ENCODE peak calls at places on chromosomes 7 and 10, in six cellular contexts. One of them, this sample, is unnamed.
A peak's percentile ranks its signal among the peaks of the same experiment; 100 is the strongest.

GRCh38 chr10:119834188-119834587 is 38.5 kb downstream of the MCMBP start:
- ATAC-seq in GM12878: peak; percentile 67
- ATAC-seq in HepG2: no peak
- ATAC-seq in K562: peak; percentile 61
- ATAC-seq in upper lobe of left lung: no peak
- ATAC-seq in A549: no peak
- ATAC-seq in this sample: no peak

GRCh38 chr7:156240532-156240931 is 400.0 kb upstream of the RNF32 start:
- ATAC-seq in A549: no peak
- ATAC-seq in upper lobe of left lung: no peak
- ATAC-seq in HepG2: no peak
- ATAC-seq in GM12878: no peak
- ATAC-seq in K562: no peak
- ATAC-seq in this sample: no peak

GRCh38 chr7:76259124-76260086 is 43.1 kb upstream of the HSPB1 start:
- ATAC-seq in A549: peak; percentile 25
- ATAC-seq in GM12878: no peak
- ATAC-seq in HepG2: peak; percentile 62
- ATAC-seq in K562: peak; percentile 54
- ATAC-seq in upper lobe of left lung: no peak
- ATAC-seq in this sample: peak; percentile 32

GRCh38 chr7:114414151-114415053 is at the start of gene FOXP2:
- ATAC-seq in HepG2: peak; percentile 50
- ATAC-seq in GM12878: peak; percentile 56
- ATAC-seq in upper lobe of left lung: no peak
- ATAC-seq in K562: no peak
- ATAC-seq in A549: peak; percentile 35
- ATAC-seq in this sample: peak; percentile 14

GRCh38 chr7:55545496-55545895 is 26.8 kb downstream of the VOPP1 start:
- ATAC-seq in upper lobe of left lung: no peak
- ATAC-seq in GM12878: no peak
- ATAC-seq in K562: no peak
- ATAC-seq in A549: peak; percentile 60
- ATAC-seq in HepG2: peak; percentile 63
- ATAC-seq in this sample: no peak

GRCh38 chr7:51121945-51122425 is 194.6 kb downstream of the COBL start:
- ATAC-seq in HepG2: no peak
- ATAC-seq in K562: no peak
- ATAC-seq in A549: no peak
- ATAC-seq in upper lobe of left lung: peak; percentile 50
- ATAC-seq in GM12878: no peak
- ATAC-seq in this sample: peak; percentile 31

GRCh38 chr7:44226396-44226753 is 25.6 kb downstream of the YKT6 start:
- ATAC-seq in GM12878: no peak
- ATAC-seq in upper lobe of left lung: no peak
- ATAC-seq in A549: no peak
- ATAC-seq in K562: no peak
- ATAC-seq in HepG2: no peak
- ATAC-seq in this sample: no peak

GRCh38 chr10:35442006-35442405 is 105.7 kb downstream of the CCNY start:
- ATAC-seq in K562: no peak
- ATAC-seq in upper lobe of left lung: no peak
- ATAC-seq in GM12878: no peak
- ATAC-seq in HepG2: no peak
- ATAC-seq in A549: no peak
- ATAC-seq in this sample: no peak

GRCh38 chr10:26946103-26946907 is 85.5 kb upstream of the ABI1 start:
- ATAC-seq in GM12878: no peak
- ATAC-seq in upper lobe of left lung: no peak
- ATAC-seq in K562: no peak
- ATAC-seq in A549: no peak
- ATAC-seq in HepG2: no peak
- ATAC-seq in this sample: no peak

GRCh38 chr7:17010637-17011300 is 129.0 kb upstream of the AGR3 start:
- ATAC-seq in HepG2: no peak
- ATAC-seq in K562: no peak
- ATAC-seq in GM12878: no peak
- ATAC-seq in upper lobe of left lung: no peak
- ATAC-seq in A549: no peak
- ATAC-seq in this sample: no peak

GRCh38 chr10:126892150-126892872 is 12.9 kb upstream of the DOCK1 start:
- ATAC-seq in GM12878: no peak
- ATAC-seq in A549: no peak
- ATAC-seq in upper lobe of left lung: no peak
- ATAC-seq in HepG2: no peak
- ATAC-seq in K562: no peak
- ATAC-seq in this sample: no peak

GRCh38 chr10:22420787-22421517 is 75.7 kb downstream of the SPAG6 start:
- ATAC-seq in GM12878: peak; percentile 78
- ATAC-seq in upper lobe of left lung: no peak
- ATAC-seq in K562: peak; percentile 59
- ATAC-seq in HepG2: no peak
- ATAC-seq in A549: peak; percentile 44
- ATAC-seq in this sample: no peak

GRCh38 chr10:5078781-5079180 is 15.4 kb upstream of the AKR1C3 start:
- ATAC-seq in A549: peak; percentile 78
- ATAC-seq in upper lobe of left lung: no peak
- ATAC-seq in K562: peak; percentile 97
- ATAC-seq in HepG2: no peak
- ATAC-seq in GM12878: no peak
- ATAC-seq in this sample: no peak

GRCh38 chr10:132459252-132460028 is 62.4 kb downstream of the PWWP2B start:
- ATAC-seq in GM12878: peak; percentile 50
- ATAC-seq in upper lobe of left lung: no peak
- ATAC-seq in A549: no peak
- ATAC-seq in HepG2: peak; percentile 8
- ATAC-seq in K562: no peak
- ATAC-seq in this sample: no peak

GRCh38 chr7:151509670-151510333 is 9.9 kb downstream of the RHEB start:
- ATAC-seq in GM12878: no peak
- ATAC-seq in K562: peak; percentile 15
- ATAC-seq in A549: no peak
- ATAC-seq in upper lobe of left lung: no peak
- ATAC-seq in HepG2: no peak
- ATAC-seq in this sample: no peak

GRCh38 chr7:1819258-1819841 is 149.3 kb downstream of the ELFN1 start:
- ATAC-seq in upper lobe of left lung: no peak
- ATAC-seq in A549: no peak
- ATAC-seq in HepG2: no peak
- ATAC-seq in GM12878: no peak
- ATAC-seq in K562: no peak
- ATAC-seq in this sample: no peak

GRCh38 chr10:32041290-32042028 is 14.8 kb downstream of the KIF5B start:
- ATAC-seq in GM12878: peak; percentile 79
- ATAC-seq in HepG2: peak; percentile 55
- ATAC-seq in K562: peak; percentile 52
- ATAC-seq in A549: peak; percentile 42
- ATAC-seq in upper lobe of left lung: no peak
- ATAC-seq in this sample: no peak

GRCh38 chr10:85741626-85742300 is 624.8 kb downstream of the GRID1 start:
- ATAC-seq in K562: no peak
- ATAC-seq in GM12878: peak; percentile 92
- ATAC-seq in A549: no peak
- ATAC-seq in upper lobe of left lung: no peak
- ATAC-seq in HepG2: no peak
- ATAC-seq in this sample: no peak

GRCh38 chr10:5987747-5988146 is 10.4 kb upstream of the IL15RA start:
- ATAC-seq in HepG2: no peak
- ATAC-seq in GM12878: peak; percentile 91
- ATAC-seq in A549: no peak
- ATAC-seq in K562: peak; percentile 92
- ATAC-seq in upper lobe of left lung: peak; percentile 27
- ATAC-seq in this sample: peak; percentile 35

GRCh38 chr7:74454059-74454947 is 597 bp downstream of the GTF2IRD1 start:
- ATAC-seq in upper lobe of left lung: peak; percentile 2
- ATAC-seq in HepG2: peak; percentile 6
- ATAC-seq in K562: no peak
- ATAC-seq in GM12878: no peak
- ATAC-seq in A549: peak; percentile 5
- ATAC-seq in this sample: peak; percentile 10

GRCh38 chr10:116470768-116471415 is 43.2 kb downstream of the PNLIPRP3 start:
- ATAC-seq in GM12878: peak; percentile 53
- ATAC-seq in A549: peak; percentile 86
- ATAC-seq in upper lobe of left lung: no peak
- ATAC-seq in HepG2: peak; percentile 92
- ATAC-seq in K562: peak; percentile 76
- ATAC-seq in this sample: no peak

GRCh38 chr7:94276797-94277196 is 117.9 kb upstream of the COL1A2 start:
- ATAC-seq in A549: peak; percentile 91
- ATAC-seq in HepG2: peak; percentile 40
- ATAC-seq in K562: peak; percentile 43
- ATAC-seq in upper lobe of left lung: no peak
- ATAC-seq in GM12878: peak; percentile 86
- ATAC-seq in this sample: no peak

GRCh38 chr7:107993879-107994278 is 9.1 kb downstream of the LAMB1 start:
- ATAC-seq in K562: no peak
- ATAC-seq in HepG2: no peak
- ATAC-seq in A549: no peak
- ATAC-seq in GM12878: no peak
- ATAC-seq in upper lobe of left lung: no peak
- ATAC-seq in this sample: no peak

GRCh38 chr7:98802088-98802780 is 67.6 kb downstream of the TMEM130 start:
- ATAC-seq in GM12878: peak; percentile 97
- ATAC-seq in K562: peak; percentile 96
- ATAC-seq in A549: peak; percentile 49
- ATAC-seq in HepG2: peak; percentile 23
- ATAC-seq in upper lobe of left lung: no peak
- ATAC-seq in this sample: peak; percentile 43
- TF ChIP-seq EP300 in GM12878: peak; percentile 84
- TF ChIP-seq EP300 in K562: no peak
- TF ChIP-seq EP300 in A549: no peak
- TF ChIP-seq EP300 in HepG2: no peak
- TF ChIP-seq EP300 in upper lobe of left lung: no peak
- TF ChIP-seq EP300 in this sample: no peak

GRCh38 chr7:2959343-2959680 is 84.4 kb downstream of the CARD11 start:
- ATAC-seq in A549: no peak
- ATAC-seq in upper lobe of left lung: no peak
- ATAC-seq in GM12878: no peak
- ATAC-seq in K562: no peak
- ATAC-seq in HepG2: no peak
- ATAC-seq in this sample: no peak
- TF ChIP-seq EP300 in A549: no peak
- TF ChIP-seq EP300 in upper lobe of left lung: no peak
- TF ChIP-seq EP300 in GM12878: no peak
- TF ChIP-seq EP300 in K562: no peak
- TF ChIP-seq EP300 in HepG2: no peak
- TF ChIP-seq EP300 in this sample: no peak

GRCh38 chr10:128727114-128727513 is 600.9 kb upstream of the MKI67 start:
- ATAC-seq in A549: no peak
- ATAC-seq in GM12878: no peak
- ATAC-seq in K562: no peak
- ATAC-seq in upper lobe of left lung: no peak
- ATAC-seq in HepG2: no peak
- ATAC-seq in this sample: no peak

GRCh38 chr10:128725531-128725930 is 599.3 kb upstream of the MKI67 start:
- ATAC-seq in A549: no peak
- ATAC-seq in K562: no peak
- ATAC-seq in upper lobe of left lung: no peak
- ATAC-seq in GM12878: no peak
- ATAC-seq in HepG2: no peak
- ATAC-seq in this sample: no peak

GRCh38 chr10:128734161-128734560 is 607.9 kb upstream of the MKI67 start:
- ATAC-seq in K562: no peak
- ATAC-seq in upper lobe of left lung: no peak
- ATAC-seq in HepG2: no peak
- ATAC-seq in GM12878: no peak
- ATAC-seq in A549: no peak
- ATAC-seq in this sample: no peak

GRCh38 chr10:128730922-128731321 is 604.7 kb upstream of the MKI67 start:
- ATAC-seq in HepG2: no peak
- ATAC-seq in K562: no peak
- ATAC-seq in GM12878: no peak
- ATAC-seq in A549: no peak
- ATAC-seq in upper lobe of left lung: no peak
- ATAC-seq in this sample: no peak

DNA sequence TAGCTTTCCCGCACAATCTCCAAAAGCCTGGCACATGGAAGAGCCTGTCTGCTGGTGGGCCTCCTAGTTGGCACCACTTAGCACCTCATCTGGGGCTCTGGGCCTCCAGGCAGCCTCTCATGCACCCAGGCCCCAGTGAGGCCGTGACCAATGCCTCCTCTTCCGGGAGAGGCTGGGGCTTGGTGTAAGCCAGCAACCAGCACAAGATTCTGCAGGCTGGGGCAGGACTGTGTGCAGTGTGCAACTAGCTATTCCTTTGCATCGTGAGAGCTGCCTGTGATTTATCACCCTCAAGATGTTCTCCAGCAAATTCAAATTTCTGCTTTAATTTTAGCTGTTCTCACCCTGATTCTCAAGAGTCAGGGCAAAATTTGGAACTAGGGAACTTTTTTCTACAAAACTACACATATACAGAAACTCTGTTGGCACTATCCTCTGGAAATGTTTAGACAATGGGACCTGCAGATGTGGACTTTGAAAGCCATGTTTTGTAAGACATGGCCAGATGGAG is 603.7 kb upstream of the MKI67 start:
- ATAC-seq in upper lobe of left lung: no peak
- ATAC-seq in K562: no peak
- ATAC-seq in HepG2: no peak
- ATAC-seq in GM12878: no peak
- ATAC-seq in A549: no peak
- ATAC-seq in this sample: no peak
- TF ChIP-seq EP300 in upper lobe of left lung: no peak
- TF ChIP-seq EP300 in K562: no peak
- TF ChIP-seq EP300 in HepG2: no peak
- TF ChIP-seq EP300 in GM12878: no peak
- TF ChIP-seq EP300 in A549: no peak
- TF ChIP-seq EP300 in this sample: no peak

DNA sequence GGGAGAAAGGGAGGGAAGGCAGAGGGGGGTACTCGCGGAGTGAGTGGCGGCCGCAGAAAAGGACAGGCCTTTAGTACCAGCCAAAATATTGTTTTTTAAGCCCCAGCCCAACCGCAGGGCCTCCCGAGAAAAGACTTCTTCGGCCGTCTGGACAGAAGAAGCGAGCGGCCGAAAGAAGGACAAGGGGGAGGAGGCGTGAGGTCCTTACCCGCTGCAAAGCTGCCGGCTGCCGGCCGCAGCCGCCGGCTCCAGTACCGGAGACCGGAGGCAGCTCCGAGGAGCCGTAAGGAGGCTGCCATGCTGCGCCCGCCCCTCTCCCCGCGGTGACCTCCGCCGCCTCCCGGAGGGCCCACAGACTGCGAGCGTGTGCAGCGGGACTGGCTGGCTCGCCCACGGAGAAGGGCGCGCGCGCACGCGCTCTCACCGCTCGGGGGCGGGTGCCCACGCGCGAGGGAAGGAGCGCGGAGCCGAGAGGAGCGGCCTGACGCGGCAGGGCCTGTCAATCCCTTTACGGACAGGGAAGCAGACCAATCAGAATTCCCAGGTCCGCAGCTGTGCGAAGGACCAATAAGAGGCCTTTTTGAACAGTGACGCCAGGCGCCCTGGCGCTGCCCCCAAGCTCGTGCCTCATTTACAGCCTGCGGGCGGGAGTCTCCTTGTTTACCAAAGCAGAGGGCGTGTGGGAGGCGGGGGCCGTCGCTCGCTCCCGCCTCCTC is at the start of gene HIBADH:
- ATAC-seq in A549: peak; percentile 98
- ATAC-seq in HepG2: peak; percentile 97
- ATAC-seq in K562: peak; percentile 96
- ATAC-seq in GM12878: peak; percentile 99
- ATAC-seq in upper lobe of left lung: peak; percentile 99
- ATAC-seq in this sample: peak; percentile 100
- TF ChIP-seq EP300 in A549: no peak
- TF ChIP-seq EP300 in HepG2: no peak
- TF ChIP-seq EP300 in K562: peak; percentile 40
- TF ChIP-seq EP300 in GM12878: peak; percentile 30
- TF ChIP-seq EP300 in upper lobe of left lung: no peak
- TF ChIP-seq EP300 in this sample: no peak

GRCh38 chr7:148397555-148397954 is 193.0 kb upstream of the C7orf33 start:
- ATAC-seq in HepG2: no peak
- ATAC-seq in GM12878: no peak
- ATAC-seq in upper lobe of left lung: no peak
- ATAC-seq in A549: no peak
- ATAC-seq in K562: no peak
- ATAC-seq in this sample: no peak
- TF ChIP-seq EP300 in HepG2: no peak
- TF ChIP-seq EP300 in GM12878: no peak
- TF ChIP-seq EP300 in upper lobe of left lung: no peak
- TF ChIP-seq EP300 in A549: no peak
- TF ChIP-seq EP300 in K562: no peak
- TF ChIP-seq EP300 in this sample: no peak